ENCODE peak calls at places on chromosomes 2 and 18, in nine cellular contexts. X is lung, Y is neural progenitor cell, U is left lung, Z is A549, H is astrocyte of the spinal cord, F is lower leg skin, L is psoas muscle, P is dorsolateral prefrontal cortex. T is an unnamed sample.

GRCh38 chr2:47784349-47784851 is 1.5 kb downstream of the MSH6 start:
- DNase-seq in F (no peak), Y (peak), Z (no peak), U (no peak), P (no peak), X (no peak), L (no peak), H (peak), T (no peak)

GRCh38 chr2:68190991-68191731 is 33.5 kb downstream of the PNO1 start:
- DNase-seq in H (peak), Z (peak), Y (no peak), F (no peak), U (no peak), L (no peak), P (no peak), X (no peak), T (no peak)

GRCh38 chr2:173075781-173076556 is at the start of gene MAP3K20:
- DNase-seq in F (peak), P (no peak), H (peak), Z (peak), U (peak), L (peak), Y (peak), X (peak), T (peak)

GRCh38 chr18:43571078-43571689 is 293.9 kb upstream of the SYT4 start:
- DNase-seq in H (peak), F (no peak), L (no peak), X (no peak), Z (peak), U (no peak), P (no peak), Y (peak), T (no peak)

GRCh38 chr18:23169683-23170082 is 34.4 kb downstream of the CABLES1 start:
- DNase-seq in P (no peak), H (no peak), L (no peak), Y (no peak), X (no peak), F (no peak), Z (no peak), U (no peak), T (no peak)

GRCh38 chr18:4026542-4026941 is 428.6 kb downstream of the DLGAP1 start:
- DNase-seq in L (no peak), Z (no peak), H (no peak), F (no peak), Y (no peak), P (no peak), X (no peak), U (no peak), T (no peak)

GRCh38 chr2:27225526-27225925 is 8.4 kb downstream of the CAD start:
- DNase-seq in X (no peak), Y (no peak), H (no peak), L (no peak), P (no peak), Z (no peak), U (no peak), F (no peak), T (no peak)

GRCh38 chr18:60568211-60568610 is 195.6 kb upstream of the MC4R start:
- DNase-seq in X (no peak), U (no peak), Y (no peak), F (no peak), L (no peak), P (no peak), Z (no peak), H (no peak), T (no peak)

GRCh38 chr18:54004828-54005227 is 219.6 kb downstream of the MBD2 start:
- DNase-seq in Z (peak), H (peak), X (no peak), F (no peak), U (no peak), Y (no peak), P (no peak), L (no peak), T (no peak)

GRCh38 chr2:3365219-3365618 is 12.4 kb downstream of the EIPR1 start:
- DNase-seq in P (no peak), F (no peak), X (no peak), Z (no peak), L (no peak), U (no peak), H (no peak), Y (no peak), T (no peak)

GRCh38 chr2:36352024-36352398 is 3.6 kb upstream of the CRIM1 start:
- DNase-seq in Y (peak), P (no peak), Z (peak), X (no peak), H (peak), F (no peak), L (no peak), U (no peak), T (no peak)

GRCh38 chr18:9814431-9814830 is 71.3 kb upstream of the TXNDC2 start:
- DNase-seq in Y (no peak), P (no peak), X (no peak), U (no peak), Z (peak), L (no peak), H (peak), F (no peak), T (no peak)

GRCh38 chr2:160918909-160919503 is 241.2 kb upstream of the TANK start:
- DNase-seq in Y (peak), U (peak), F (peak), P (peak), X (peak), H (peak), L (peak), Z (peak), T (peak)

GRCh38 chr2:109428841-109429710 is 184.7 kb downstream of the SEPTIN10 start:
- DNase-seq in Z (no peak), X (no peak), L (peak), U (no peak), Y (no peak), P (no peak), F (peak), H (no peak), T (no peak)

GRCh38 chr18:11533513-11533890 is 75.9 kb upstream of the SLC35G4 start:
- DNase-seq in H (no peak), U (no peak), F (no peak), Z (no peak), X (no peak), Y (no peak), P (no peak), L (no peak), T (no peak)

GRCh38 chr18:2889761-2890192 is 43.0 kb downstream of the EMILIN2 start:
- DNase-seq in Y (no peak), P (no peak), X (no peak), U (no peak), F (peak), H (peak), Z (no peak), L (no peak), T (no peak)

GRCh38 chr18:46462523-46462922 is 194.5 kb downstream of the LOXHD1 start:
- DNase-seq in P (no peak), L (no peak), F (peak), H (no peak), X (no peak), U (no peak), Y (peak), Z (no peak), T (no peak)

GRCh38 chr18:11518788-11519685 is 90.4 kb upstream of the SLC35G4 start:
- DNase-seq in X (no peak), P (peak), Y (peak), L (no peak), H (peak), U (no peak), F (no peak), Z (peak), T (no peak)

GRCh38 chr2:174610243-174610995 is 12.8 kb upstream of the WIPF1 start:
- DNase-seq in P (no peak), F (no peak), X (no peak), U (no peak), Y (no peak), H (peak), Z (no peak), L (no peak), T (no peak)

GRCh38 chr2:241270531-241270930 is 44.9 kb downstream of the HDLBP start:
- DNase-seq in L (no peak), X (no peak), H (no peak), F (peak), P (no peak), Z (no peak), U (no peak), Y (no peak), T (no peak)

GRCh38 chr18:49193896-49194295 is 243.1 kb upstream of the SMAD7 start:
- DNase-seq in F (no peak), Y (no peak), L (no peak), H (no peak), P (no peak), U (no peak), X (no peak), Z (no peak), T (no peak)

GRCh38 chr18:35581555-35582309 is at the start of gene GALNT1:
- DNase-seq in L (peak), Y (peak), U (peak), X (no peak), Z (no peak), F (no peak), P (no peak), H (no peak), T (peak)

GRCh38 chr2:607709-608108 is 69.5 kb downstream of the TMEM18 start:
- DNase-seq in F (peak), Z (no peak), P (no peak), Y (no peak), H (no peak), U (no peak), X (no peak), L (no peak), T (peak)

GRCh38 chr2:143030127-143030526 is 99.1 kb upstream of the ARHGAP15 start:
- DNase-seq in U (no peak), X (no peak), Y (no peak), L (no peak), H (peak), F (no peak), Z (no peak), P (no peak), T (no peak)

GRCh38 chr2:209619782-209620181 is 151.8 kb upstream of the UNC80 start:
- DNase-seq in Y (peak), F (no peak), H (no peak), P (no peak), U (no peak), Z (no peak), L (no peak), X (no peak), T (no peak)

GRCh38 chr2:54803783-54804758 is 80.6 kb downstream of the EML6 start:
- DNase-seq in X (no peak), Z (no peak), F (no peak), L (no peak), H (no peak), U (no peak), P (no peak), Y (no peak), T (no peak)

GRCh38 chr2:216563646-216564045 is 65.0 kb downstream of the RPL37A start:
- DNase-seq in X (no peak), L (no peak), F (no peak), Z (no peak), P (no peak), U (no peak), Y (no peak), H (peak), T (no peak)

GRCh38 chr2:16368328-16368727 is 297.3 kb downstream of the CYRIA start:
- DNase-seq in U (no peak), L (no peak), Z (no peak), X (no peak), F (no peak), H (no peak), P (no peak), Y (no peak), T (no peak)

GRCh38 chr18:41642756-41643155 is 312.3 kb upstream of the PIK3C3 start:
- DNase-seq in Z (no peak), F (no peak), U (no peak), H (no peak), P (no peak), Y (no peak), X (no peak), L (no peak), T (no peak)

GRCh38 chr2:79935771-79936657 is 368.5 kb downstream of the LRRTM1 start:
- DNase-seq in X (no peak), U (no peak), P (peak), L (no peak), H (peak), Y (peak), Z (peak), F (no peak), T (no peak)

GRCh38 chr2:206642075-206643025 is at the start of gene FAM237A:
- DNase-seq in X (no peak), H (peak), P (no peak), Y (peak), L (no peak), U (peak), F (no peak), Z (peak), T (no peak)

GRCh38 chr18:37956902-37957301 is 391.3 kb upstream of the CELF4 start:
- DNase-seq in U (no peak), P (no peak), Y (no peak), F (no peak), H (no peak), X (no peak), Z (no peak), L (no peak), T (no peak)

GRCh38 chr2:176856645-176857044 is 355.9 kb upstream of the HNRNPA3 start:
- DNase-seq in Z (no peak), F (no peak), L (no peak), X (no peak), H (no peak), Y (no peak), U (no peak), P (no peak), T (no peak)

GRCh38 chr2:68234405-68234804 is 17.9 kb downstream of the PPP3R1 start:
- DNase-seq in U (no peak), L (no peak), Z (no peak), H (no peak), F (no peak), P (no peak), Y (no peak), X (no peak), T (no peak)

GRCh38 chr18:62697636-62698035 is 17.7 kb upstream of the PHLPP1 start:
- DNase-seq in L (no peak), Z (no peak), X (no peak), H (no peak), F (no peak), Y (no peak), P (no peak), U (no peak), T (no peak)

GRCh38 chr2:166458682-166459081 is 35.4 kb downstream of the SCN7A start:
- DNase-seq in F (no peak), L (no peak), U (no peak), Z (no peak), P (no peak), Y (no peak), X (no peak), H (no peak), T (no peak)

GRCh38 chr2:172574965-172575364 is 19.1 kb downstream of the PDK1 start:
- DNase-seq in X (no peak), Y (no peak), H (no peak), F (no peak), U (no peak), L (no peak), P (no peak), Z (no peak), T (no peak)

DNA sequence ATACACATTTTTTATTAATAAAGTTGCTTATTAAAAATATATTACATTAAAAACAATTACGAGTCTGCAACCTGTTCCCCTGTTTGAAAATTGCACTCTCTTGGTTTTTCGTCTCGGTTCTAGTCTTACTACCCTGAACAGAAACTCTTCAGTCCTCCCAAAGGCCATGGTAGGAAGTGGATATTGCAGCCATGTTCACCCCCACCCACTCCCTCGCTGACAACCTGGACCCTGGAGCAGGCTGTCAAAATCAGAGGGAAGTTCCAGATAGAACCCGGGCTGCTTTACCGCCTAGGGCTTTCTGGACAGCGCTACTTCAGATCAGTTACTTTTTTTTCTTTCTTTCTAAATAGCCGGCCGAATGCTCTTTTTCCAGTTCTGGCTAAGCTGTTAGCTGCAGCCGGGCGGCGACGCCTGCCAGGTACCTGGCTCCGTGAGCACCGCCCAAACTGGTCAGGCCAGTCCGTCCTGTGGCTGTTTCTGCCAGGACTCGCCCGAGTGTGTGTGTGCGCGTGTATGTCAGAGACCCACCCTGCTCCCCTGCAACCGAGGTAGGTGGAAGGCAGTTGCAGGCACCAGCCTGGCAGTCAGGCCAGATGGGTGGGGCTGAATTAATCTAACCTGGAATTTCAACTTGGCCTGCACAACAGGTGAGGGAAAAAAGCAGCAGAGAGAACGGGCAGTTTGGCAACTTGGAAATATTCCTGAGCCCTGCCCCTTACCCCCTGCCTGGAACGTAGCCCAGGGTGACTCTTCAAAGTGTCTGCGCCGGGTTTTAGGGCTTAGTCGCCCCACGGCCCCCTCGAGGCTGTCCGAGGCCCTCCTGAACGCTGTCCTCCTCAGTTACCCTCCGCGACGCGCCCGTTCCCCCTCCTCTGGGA is 1.1 kb upstream of the TET3 start:
- DNase-seq in P (no peak), Z (peak), F (peak), L (peak), U (peak), Y (peak), X (peak), H (no peak), T (no peak)
- TF ChIP-seq CTCF in P (no peak), Z (no peak), F (no peak), L (no peak), U (no peak), Y (no peak), X (no peak), H (no peak), T (no peak)

DNA sequence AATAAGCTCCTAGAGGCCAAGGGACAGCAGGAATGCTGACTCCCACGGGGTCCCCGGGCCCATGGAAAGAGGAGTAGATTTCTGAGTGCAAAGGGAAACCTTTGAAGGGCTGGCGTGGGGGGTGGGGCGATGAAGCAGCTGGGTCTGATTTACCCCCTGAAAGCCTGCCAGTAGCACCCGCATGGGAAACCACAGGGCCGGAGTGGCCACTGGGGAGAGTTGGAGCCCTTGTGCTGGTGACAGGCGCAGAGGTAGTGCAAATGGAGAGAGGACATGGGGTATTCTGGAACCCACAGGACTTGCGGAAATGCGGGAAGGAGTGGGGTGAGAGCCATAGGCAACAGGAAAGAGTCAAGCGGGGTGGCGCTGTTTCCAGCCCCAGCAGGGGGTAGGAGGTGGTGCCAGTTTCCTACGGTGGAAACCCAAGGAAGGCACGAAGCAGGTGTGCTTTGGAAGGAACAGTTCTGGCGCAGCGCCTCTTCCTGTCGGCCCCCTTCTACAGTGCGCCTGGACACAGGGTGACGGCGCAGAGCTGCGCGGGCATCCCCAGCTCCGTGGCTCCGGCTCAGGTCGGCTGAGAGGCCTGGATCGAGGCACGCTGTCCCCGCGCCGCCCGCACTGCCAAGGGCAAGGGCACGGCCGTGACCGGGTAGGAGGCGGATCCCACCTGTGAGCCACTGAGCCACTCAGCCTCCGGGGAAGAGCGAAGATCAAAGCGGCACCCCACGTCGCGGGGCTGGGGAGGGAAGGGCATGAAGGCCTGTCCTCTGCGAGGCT is 149.0 kb upstream of the GLI2 start:
- DNase-seq in P (no peak), H (no peak), Z (no peak), X (no peak), L (peak), U (peak), Y (no peak), F (no peak), T (no peak)
- H3K4me3 ChIP-seq in P (no peak), H (no peak), Z (no peak), X (no peak), L (no peak), U (no peak), Y (peak), F (no peak), T (no peak)

DNA sequence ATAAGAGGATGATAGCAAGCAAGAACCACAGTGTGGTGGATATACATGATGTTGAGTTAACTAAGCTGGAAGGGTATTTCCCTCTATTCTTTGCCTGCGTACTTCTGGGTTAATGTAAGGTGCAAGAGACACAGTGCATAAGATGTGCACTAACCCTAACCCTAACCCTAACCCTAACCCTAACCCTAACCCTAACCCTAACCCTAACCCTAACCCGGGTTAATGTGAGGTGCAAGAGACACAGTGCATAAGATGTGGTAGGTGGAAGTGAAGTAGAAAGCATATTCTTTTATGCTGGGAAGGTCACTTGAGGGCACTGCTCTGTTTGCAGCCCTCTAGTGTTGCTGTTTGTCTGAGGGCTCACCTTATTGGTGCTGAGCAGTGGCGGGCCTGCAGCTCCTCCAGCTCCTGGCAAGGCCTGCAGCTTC is 181.5 kb upstream of the ITGA4 start:
- DNase-seq in Z (no peak), X (no peak), Y (peak), L (no peak), H (no peak), F (no peak), U (no peak), P (no peak), T (no peak)
- TF ChIP-seq CTCF in Z (no peak), X (no peak), Y (peak), L (no peak), H (no peak), F (no peak), U (no peak), P (no peak), T (no peak)

GRCh38 chr2:240197439-240198139 is 57.1 kb upstream of the OTOS start:
- DNase-seq in P (peak), H (no peak), U (no peak), Z (no peak), Y (no peak), F (peak), L (no peak), X (no peak), T (no peak)

GRCh38 chr2:240198226-240198625 is 57.8 kb upstream of the OTOS start:
- DNase-seq in F (peak), X (no peak), Y (no peak), Z (no peak), P (peak), H (no peak), L (no peak), U (no peak), T (no peak)

GRCh38 chr2:240192661-240193060 is 52.2 kb upstream of the OTOS start:
- DNase-seq in Z (no peak), H (no peak), Y (no peak), L (no peak), U (no peak), F (no peak), X (no peak), P (peak), T (no peak)

GRCh38 chr2:240196716-240197438 is 56.4 kb upstream of the OTOS start:
- DNase-seq in P (peak), Z (no peak), F (peak), Y (no peak), H (no peak), X (no peak), L (no peak), U (no peak), T (no peak)

DNA sequence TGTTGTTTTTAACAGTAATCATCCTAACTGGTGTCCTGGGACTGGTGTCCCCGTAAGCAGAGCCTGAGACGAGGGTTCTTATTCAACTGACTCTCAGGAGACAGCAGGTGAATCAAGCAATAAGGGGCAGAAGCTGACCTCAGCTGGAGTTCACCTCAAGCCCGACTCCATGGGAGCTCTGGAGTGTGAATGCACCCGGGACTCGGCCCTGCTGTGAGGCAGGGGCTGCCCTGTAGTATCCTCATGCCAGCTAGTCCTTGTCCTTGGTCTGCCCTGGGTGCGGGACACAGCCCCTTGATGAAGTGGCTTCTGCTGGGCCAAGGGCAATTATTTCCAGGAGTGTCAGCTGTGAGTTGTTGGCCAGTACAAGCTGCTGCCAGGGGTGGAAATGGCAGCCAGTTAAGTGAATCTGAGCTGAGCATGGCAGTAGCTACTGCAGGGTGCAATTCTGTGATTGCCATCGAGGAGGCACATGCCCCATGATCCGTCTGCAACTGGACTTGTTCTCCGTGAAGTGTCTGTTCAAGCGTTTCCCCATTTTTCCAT is 54.9 kb upstream of the OTOS start:
- DNase-seq in L (peak), P (peak), U (no peak), X (no peak), H (no peak), Z (no peak), F (peak), Y (no peak), T (no peak)
- H3K4me3 ChIP-seq in L (no peak), P (no peak), U (no peak), X (no peak), H (no peak), Z (no peak), F (no peak), Y (no peak), T (no peak)

T was measured in CD8-positive, alpha-beta T cell.